ENCODE peak calls at places on chromosomes 16 and 17, in four cellular contexts. C is HL-60, N is K562, L is GM12878. I is an unnamed sample.

GRCh38 chr17:45284176-45285140 is 22.6 kb upstream of the SPATA32 start:
- DNase-seq in C (no peak), N (no peak), L (no peak), I (no peak)

GRCh38 chr17:69473801-69474170 is 59.3 kb downstream of the MAP2K6 start:
- DNase-seq in C (no peak), N (no peak), L (no peak), I (no peak)

GRCh38 chr17:63082952-63083351 is 116.9 kb downstream of the TANC2 start:
- DNase-seq in C (no peak), N (no peak), L (no peak), I (no peak)

GRCh38 chr16:66324785-66325184 is 41.7 kb upstream of the CDH5 start:
- DNase-seq in C (no peak), N (peak), L (no peak), I (no peak)

GRCh38 chr16:71894229-71894920 is 956 bp upstream of the IST1 start:
- DNase-seq in C (no peak), N (no peak), L (no peak), I (no peak)

GRCh38 chr16:19167710-19168172 is 299 bp upstream of the SYT17 start:
- DNase-seq in C (peak), N (peak), L (no peak), I (peak)

GRCh38 chr17:50026046-50026675 is 29.7 kb upstream of the ITGA3 start:
- DNase-seq in C (no peak), N (no peak), L (no peak), I (no peak)

GRCh38 chr17:36937961-36938565 is 788 bp downstream of the LHX1 start:
- DNase-seq in C (peak), N (no peak), L (no peak), I (no peak)

GRCh38 chr17:28925912-28926365 is 23.1 kb upstream of the DHRS13 start:
- DNase-seq in C (peak), N (no peak), L (peak), I (no peak)

GRCh38 chr16:67025151-67025550 is 3.8 kb upstream of the CBFB start:
- DNase-seq in C (no peak), N (no peak), L (no peak), I (no peak)

GRCh38 chr17:40622509-40622928 is 25.1 kb downstream of the SMARCE1 start:
- DNase-seq in C (no peak), N (no peak), L (no peak), I (no peak)

GRCh38 chr17:681738-682137 is 32.9 kb downstream of the VPS53 start:
- DNase-seq in C (no peak), N (no peak), L (no peak), I (no peak)

GRCh38 chr17:2398655-2399571 is 1.9 kb downstream of the MNT start:
- DNase-seq in C (peak), N (peak), L (no peak), I (no peak)

GRCh38 chr17:8119575-8120519 is 1.5 kb upstream of the ALOXE3 start:
- DNase-seq in C (peak), N (peak), L (peak), I (no peak)

GRCh38 chr16:89324056-89325010 is 106.8 kb downstream of the ZNF778 start:
- DNase-seq in C (no peak), N (no peak), L (peak), I (peak)

GRCh38 chr16:9050102-9050830 is 41.2 kb upstream of the HAPSTR1 start:
- DNase-seq in C (no peak), N (peak), L (no peak), I (no peak)

GRCh38 chr16:1645914-1646525 is 32.1 kb upstream of the JPT2 start:
- DNase-seq in C (peak), N (peak), L (no peak), I (no peak)

GRCh38 chr16:14303182-14303618 is 232.1 kb downstream of the MRTFB start:
- DNase-seq in C (no peak), N (no peak), L (no peak), I (no peak)

GRCh38 chr16:81259916-81260315 is 21.4 kb downstream of the BCO1 start:
- DNase-seq in C (no peak), N (no peak), L (no peak), I (no peak)

GRCh38 chr16:20129375-20129774 is 55.7 kb upstream of the GPR139 start:
- DNase-seq in C (no peak), N (no peak), L (no peak), I (no peak)

GRCh38 chr17:82463881-82464566 is 5.5 kb downstream of the NARF start:
- DNase-seq in C (no peak), N (no peak), L (no peak), I (no peak)

GRCh38 chr16:2799852-2800226 is 1.6 kb downstream of the PRSS41 start:
- DNase-seq in C (no peak), N (no peak), L (no peak), I (no peak)

GRCh38 chr17:50199211-50199633 is 2.2 kb downstream of the COL1A1 start:
- DNase-seq in C (no peak), N (no peak), L (no peak), I (no peak)

GRCh38 chr17:31549121-31549524 is 157.6 kb downstream of the RAB11FIP4 start:
- DNase-seq in C (no peak), N (no peak), L (no peak), I (no peak)

GRCh38 chr16:53087101-53087500 is 32.3 kb downstream of the CHD9 start:
- DNase-seq in C (no peak), N (no peak), L (no peak), I (no peak)

GRCh38 chr17:56347646-56348045 is 194.4 kb downstream of the ANKFN1 start:
- DNase-seq in C (no peak), N (no peak), L (no peak), I (no peak)

GRCh38 chr17:48787850-48788249 is 29.2 kb downstream of the TTLL6 start:
- DNase-seq in C (no peak), N (no peak), L (no peak), I (no peak)

GRCh38 chr16:7509919-7510705 is 177.5 kb downstream of the RBFOX1 start:
- DNase-seq in C (no peak), N (no peak), L (no peak), I (no peak)

GRCh38 chr16:85364323-85365040 is 248.6 kb upstream of the GSE1 start:
- DNase-seq in C (no peak), N (no peak), L (no peak), I (no peak)

GRCh38 chr17:48131216-48131824 is 23.8 kb downstream of the SNX11 start:
- DNase-seq in C (no peak), N (peak), L (no peak), I (no peak)

GRCh38 chr17:50947844-50948514 is 81.8 kb upstream of the TOB1 start:
- DNase-seq in C (peak), N (no peak), L (no peak), I (no peak)

GRCh38 chr16:89297156-89297869 is 79.8 kb downstream of the ZNF778 start:
- DNase-seq in C (no peak), N (no peak), L (no peak), I (no peak)

GRCh38 chr17:83192161-83192788 is 112.9 kb downstream of the METRNL start:
- DNase-seq in C (no peak), N (no peak), L (no peak), I (no peak)

GRCh38 chr16:25108054-25108453 is 3.5 kb upstream of the LCMT1 start:
- DNase-seq in C (no peak), N (peak), L (no peak), I (no peak)

GRCh38 chr17:2089021-2089422 is 34.1 kb downstream of the HIC1 start:
- DNase-seq in C (no peak), N (peak), L (no peak), I (no peak)

GRCh38 chr17:82361885-82362633 is 3.0 kb downstream of the TEX19 start:
- DNase-seq in C (no peak), N (no peak), L (no peak), I (no peak)

GRCh38 chr16:64544859-64545258 is 577.0 kb downstream of the CDH11 start:
- DNase-seq in C (no peak), N (no peak), L (no peak), I (no peak)
- TF ChIP-seq POLR2AphosphoS5 in C (no peak), N (no peak), L (no peak), I (no peak)

GRCh38 chr17:79618383-79619067 is 7.7 kb upstream of the RBFOX3 start:
- DNase-seq in C (no peak), N (no peak), L (no peak), I (no peak)

GRCh38 chr17:79615926-79616325 is 5.1 kb upstream of the RBFOX3 start:
- DNase-seq in C (no peak), N (no peak), L (no peak), I (no peak)

GRCh38 chr17:79617740-79618382 is 7.0 kb upstream of the RBFOX3 start:
- DNase-seq in C (no peak), N (no peak), L (no peak), I (no peak)

GRCh38 chr17:79616801-79617200 is 6.0 kb upstream of the RBFOX3 start:
- DNase-seq in C (no peak), N (no peak), L (no peak), I (no peak)

GRCh38 chr17:79617304-79617703 is 6.5 kb upstream of the RBFOX3 start:
- DNase-seq in C (no peak), N (no peak), L (no peak), I (no peak)
- TF ChIP-seq SPI1 in C (no peak), N (no peak), L (no peak), I (no peak)

GRCh38 chr16:56603589-56603988 is 4.8 kb upstream of the MT2A start:
- DNase-seq in C (no peak), N (peak), L (no peak), I (no peak)
- TF ChIP-seq POLR2AphosphoS5 in C (no peak), N (no peak), L (no peak), I (no peak)

DNA sequence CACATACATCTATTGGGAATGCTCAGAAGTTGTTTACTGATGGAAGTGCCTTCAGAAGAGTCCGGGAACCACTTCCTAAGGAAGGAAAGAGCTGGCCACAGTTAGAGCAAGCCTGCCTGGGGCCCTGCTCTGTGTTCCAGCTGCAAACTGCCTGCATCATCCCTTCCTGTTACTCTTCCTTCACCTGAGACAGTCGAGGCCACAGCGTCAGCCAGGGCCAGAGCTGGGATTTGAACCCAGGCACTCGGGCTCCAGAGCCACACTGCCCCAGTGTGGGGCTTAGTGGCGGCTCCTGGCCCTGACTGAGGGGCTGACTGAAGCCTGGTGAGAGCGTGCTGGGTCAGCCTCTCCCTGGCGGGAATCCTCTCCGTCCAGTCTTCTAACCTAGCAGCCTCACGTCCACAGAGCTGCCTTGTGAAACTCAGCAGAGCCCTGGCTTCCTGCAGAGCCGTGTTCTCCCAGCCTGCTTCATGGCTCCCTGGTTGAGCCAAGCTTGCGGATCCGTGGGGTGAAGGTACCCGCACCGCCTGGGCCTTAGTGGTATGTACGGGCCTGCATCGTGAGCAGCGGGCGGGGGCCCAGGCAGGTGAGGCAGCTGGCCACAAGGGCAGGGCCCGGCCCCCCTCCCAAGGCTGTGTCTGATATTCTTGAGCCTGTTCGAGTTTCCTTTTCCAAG is 4.6 kb upstream of the C17orf99 start:
- DNase-seq in C (no peak), N (no peak), L (no peak), I (no peak)
- TF ChIP-seq SPI1 in C (no peak), N (no peak), L (no peak), I (no peak)

GRCh38 chr17:71187145-71187878 is 933.5 kb upstream of the SOX9 start:
- DNase-seq in C (no peak), N (no peak), L (no peak), I (no peak)

GRCh38 chr17:71183083-71183697 is 937.6 kb upstream of the SOX9 start:
- DNase-seq in C (no peak), N (no peak), L (no peak), I (no peak)

GRCh38 chr17:71188811-71189492 is 931.9 kb upstream of the SOX9 start:
- DNase-seq in C (no peak), N (no peak), L (no peak), I (no peak)

GRCh38 chr17:71180801-71181385 is 939.9 kb upstream of the SOX9 start:
- DNase-seq in C (no peak), N (no peak), L (no peak), I (no peak)

GRCh38 chr17:71184716-71185115 is 936.1 kb upstream of the SOX9 start:
- DNase-seq in C (no peak), N (no peak), L (no peak), I (no peak)
- TF ChIP-seq POLR2AphosphoS5 in C (no peak), N (no peak), L (no peak), I (no peak)

I was measured in GM12891.